ENCODE peak calls at places on chromosome 15, in seven cellular contexts. F is ELR; H is DMS153; C is fibroblast of villous mesenchyme; B is stromal cell of bone marrow; Y is caudate nucleus; J is activated T-cell treated with anti-CD3 and anti-CD28 coated beads, Interleukin-2, amount 50 U/mL, for 48 hours. R is an unnamed sample.

GRCh38 chr15:40871749-40872617 is 2.1 kb downstream of the RHOV start:
- DNase-seq in F (no peak), H (no peak), C (no peak), J (peak), B (no peak), Y (no peak), R (peak)

GRCh38 chr15:99433026-99433756 is 132.6 kb upstream of the MEF2A start:
- DNase-seq in F (no peak), J (no peak), H (no peak), B (no peak), C (peak), Y (no peak), R (peak)

GRCh38 chr15:57500979-57501576 is 90.6 kb upstream of the MYZAP start:
- DNase-seq in F (peak), C (no peak), H (no peak), B (peak), Y (no peak), J (no peak), R (no peak)

GRCh38 chr15:64828985-64829384 is 3.5 kb upstream of the PIF1 start:
- DNase-seq in Y (no peak), J (no peak), H (no peak), B (no peak), F (peak), C (no peak), R (no peak)

GRCh38 chr15:84714372-84714771 is 1.6 kb downstream of the SEC11A start:
- DNase-seq in C (no peak), J (no peak), B (no peak), F (no peak), Y (no peak), H (no peak), R (no peak)

GRCh38 chr15:34582461-34583357 is 742 bp downstream of the GOLGA8B start:
- DNase-seq in F (peak), B (no peak), H (no peak), Y (no peak), J (peak), C (peak), R (peak)

GRCh38 chr15:63251701-63252100 is 25.7 kb upstream of the APH1B start:
- DNase-seq in F (no peak), J (no peak), B (no peak), H (no peak), C (no peak), Y (no peak), R (no peak)

GRCh38 chr15:62594017-62594416 is 428.9 kb upstream of the C2CD4B start:
- DNase-seq in B (no peak), H (no peak), Y (no peak), J (no peak), F (peak), C (no peak), R (no peak)

GRCh38 chr15:79339588-79340314 is 28.8 kb downstream of the TMED3 start:
- DNase-seq in C (peak), B (no peak), H (no peak), F (peak), J (no peak), Y (no peak), R (no peak)

GRCh38 chr15:83970290-83970890 is 265.2 kb upstream of the GOLGA6L4 start:
- DNase-seq in F (no peak), C (peak), H (no peak), B (no peak), Y (no peak), J (no peak), R (no peak)

GRCh38 chr15:60936186-60936585 is 292.9 kb downstream of the RORA start:
- DNase-seq in F (no peak), J (no peak), H (no peak), C (no peak), B (no peak), Y (no peak), R (no peak)

GRCh38 chr15:70778258-70779076 is 15.1 kb upstream of the UACA start:
- DNase-seq in J (no peak), Y (no peak), H (no peak), F (peak), C (peak), B (no peak), R (no peak)

GRCh38 chr15:75095594-75095993 is 72.2 kb downstream of the PPCDC start:
- DNase-seq in B (no peak), J (no peak), C (no peak), H (no peak), Y (no peak), F (no peak), R (no peak)

GRCh38 chr15:88992912-88993376 is 79.8 kb upstream of the MFGE8 start:
- DNase-seq in Y (no peak), J (no peak), F (no peak), B (no peak), H (no peak), C (no peak), R (no peak)

GRCh38 chr15:95840004-95840403 is 490.5 kb upstream of the NR2F2 start:
- DNase-seq in F (peak), B (peak), C (peak), Y (no peak), H (no peak), J (no peak), R (no peak)

GRCh38 chr15:75063338-75063737 is 39.9 kb downstream of the PPCDC start:
- DNase-seq in H (no peak), J (no peak), Y (no peak), C (peak), B (peak), F (peak), R (no peak)

GRCh38 chr15:26724381-26724780 is 48.5 kb downstream of the GABRB3 start:
- DNase-seq in C (no peak), J (no peak), H (no peak), B (no peak), F (no peak), Y (no peak), R (no peak)

GRCh38 chr15:51681303-51681963 is at the start of gene SCG3:
- DNase-seq in J (peak), Y (peak), F (peak), H (peak), C (peak), B (peak), R (peak)

GRCh38 chr15:90001062-90001682 is at the start of gene ZNF710:
- DNase-seq in Y (peak), F (peak), H (no peak), C (peak), J (peak), B (no peak), R (peak)

GRCh38 chr15:82314769-82315518 is 34.3 kb downstream of the GOLGA6L10 start:
- DNase-seq in H (no peak), J (no peak), C (no peak), F (no peak), B (no peak), Y (no peak), R (no peak)

GRCh38 chr15:96355561-96356129 is 25.1 kb downstream of the NR2F2 start:
- DNase-seq in C (peak), Y (no peak), H (no peak), F (no peak), J (no peak), B (no peak), R (no peak)

GRCh38 chr15:98547255-98547654 is 101.1 kb upstream of the IGF1R start:
- DNase-seq in B (no peak), H (no peak), Y (no peak), F (no peak), J (no peak), C (no peak), R (no peak)

GRCh38 chr15:85737061-85737460 is 57.7 kb downstream of the KLHL25 start:
- DNase-seq in F (no peak), B (no peak), H (no peak), Y (no peak), J (no peak), C (no peak), R (no peak)

GRCh38 chr15:69679623-69680228 is 227.1 kb downstream of the RPLP1 start:
- DNase-seq in F (no peak), J (peak), H (no peak), C (no peak), B (no peak), Y (no peak), R (peak)

GRCh38 chr15:39079296-39079834 is 501.5 kb upstream of the THBS1 start:
- DNase-seq in H (no peak), C (peak), Y (no peak), B (no peak), J (no peak), F (peak), R (no peak)

GRCh38 chr15:58473720-58474119 is 41.9 kb downstream of the LIPC start:
- DNase-seq in C (peak), H (no peak), B (no peak), Y (no peak), F (peak), J (peak), R (no peak)

GRCh38 chr15:74326759-74327158 is 40.7 kb downstream of the CYP11A1 start:
- DNase-seq in Y (no peak), C (peak), H (no peak), F (peak), B (no peak), J (no peak), R (no peak)

GRCh38 chr15:61081028-61081322 is 148.1 kb downstream of the RORA start:
- DNase-seq in B (no peak), F (no peak), Y (no peak), C (no peak), H (no peak), J (no peak), R (no peak)

GRCh38 chr15:96463376-96463775 is 132.9 kb downstream of the NR2F2 start:
- DNase-seq in H (no peak), J (no peak), B (no peak), F (no peak), C (no peak), Y (no peak), R (no peak)

GRCh38 chr15:77500986-77501385 is 80.3 kb downstream of the HMG20A start:
- DNase-seq in C (peak), B (no peak), H (no peak), J (no peak), F (peak), Y (no peak), R (no peak)

GRCh38 chr15:90201150-90201943 is at the start of gene SEMA4B:
- DNase-seq in C (peak), J (peak), F (peak), H (no peak), B (no peak), Y (peak), R (peak)